ENCODE peak calls at places on chromosomes 3 and 15, in six cellular contexts. One of them, this sample, is unnamed.

GRCh38 chr3:43221076-43221475 is 65.3 kb upstream of the SNRK start:
- DNase-seq in BJ: no peak
- DNase-seq in CD4-positive, alpha-beta T cell: no peak
- DNase-seq in H1: no peak
- DNase-seq in glutamatergic neuron: no peak
- DNase-seq in GM12878: no peak
- DNase-seq in this sample: no peak

GRCh38 chr3:8494332-8494731 is 7.3 kb upstream of the LMCD1 start:
- DNase-seq in BJ: no peak
- DNase-seq in CD4-positive, alpha-beta T cell: no peak
- DNase-seq in H1: no peak
- DNase-seq in glutamatergic neuron: no peak
- DNase-seq in GM12878: no peak
- DNase-seq in this sample: no peak

GRCh38 chr3:131807822-131808221 is 227.0 kb downstream of the CPNE4 start:
- DNase-seq in BJ: no peak
- DNase-seq in CD4-positive, alpha-beta T cell: no peak
- DNase-seq in H1: no peak
- DNase-seq in glutamatergic neuron: no peak
- DNase-seq in GM12878: no peak
- DNase-seq in this sample: no peak

GRCh38 chr3:117853923-117854322 is 1144.3 kb downstream of the TUSC7 start:
- DNase-seq in BJ: peak
- DNase-seq in CD4-positive, alpha-beta T cell: no peak
- DNase-seq in H1: no peak
- DNase-seq in glutamatergic neuron: no peak
- DNase-seq in GM12878: no peak
- DNase-seq in this sample: no peak

GRCh38 chr3:48422272-48422671 is 7.6 kb downstream of the PLXNB1 start:
- DNase-seq in BJ: no peak
- DNase-seq in CD4-positive, alpha-beta T cell: no peak
- DNase-seq in H1: no peak
- DNase-seq in glutamatergic neuron: no peak
- DNase-seq in GM12878: no peak
- DNase-seq in this sample: no peak

GRCh38 chr3:102084712-102085111 is 235.4 kb downstream of the NFKBIZ start:
- DNase-seq in BJ: no peak
- DNase-seq in CD4-positive, alpha-beta T cell: no peak
- DNase-seq in H1: no peak
- DNase-seq in glutamatergic neuron: no peak
- DNase-seq in GM12878: no peak
- DNase-seq in this sample: no peak

GRCh38 chr3:43910750-43911149 is 220.0 kb downstream of the ABHD5 start:
- DNase-seq in BJ: no peak
- DNase-seq in CD4-positive, alpha-beta T cell: no peak
- DNase-seq in H1: no peak
- DNase-seq in glutamatergic neuron: no peak
- DNase-seq in GM12878: no peak
- DNase-seq in this sample: no peak

GRCh38 chr3:124288996-124289395 is 297.1 kb upstream of the ROPN1 start:
- DNase-seq in BJ: no peak
- DNase-seq in CD4-positive, alpha-beta T cell: no peak
- DNase-seq in H1: no peak
- DNase-seq in glutamatergic neuron: no peak
- DNase-seq in GM12878: no peak
- DNase-seq in this sample: no peak

GRCh38 chr15:67120839-67121540 is 55.6 kb downstream of the SMAD3 start:
- DNase-seq in BJ: no peak
- DNase-seq in CD4-positive, alpha-beta T cell: peak
- DNase-seq in H1: no peak
- DNase-seq in glutamatergic neuron: no peak
- DNase-seq in GM12878: peak
- DNase-seq in this sample: peak

GRCh38 chr3:114411811-114412803 is 118.3 kb downstream of the TIGIT start:
- DNase-seq in BJ: no peak
- DNase-seq in CD4-positive, alpha-beta T cell: no peak
- DNase-seq in H1: no peak
- DNase-seq in glutamatergic neuron: no peak
- DNase-seq in GM12878: no peak
- DNase-seq in this sample: no peak

GRCh38 chr3:34947849-34948248 is 691.5 kb upstream of the ARPP21 start:
- DNase-seq in BJ: peak
- DNase-seq in CD4-positive, alpha-beta T cell: no peak
- DNase-seq in H1: no peak
- DNase-seq in glutamatergic neuron: no peak
- DNase-seq in GM12878: no peak
- DNase-seq in this sample: no peak

GRCh38 chr3:58335432-58335947 is 2.8 kb downstream of the PXK start:
- DNase-seq in BJ: no peak
- DNase-seq in CD4-positive, alpha-beta T cell: no peak
- DNase-seq in H1: no peak
- DNase-seq in glutamatergic neuron: no peak
- DNase-seq in GM12878: no peak
- DNase-seq in this sample: no peak

GRCh38 chr3:60759439-60759838 is 491.8 kb downstream of the FHIT start:
- DNase-seq in BJ: no peak
- DNase-seq in CD4-positive, alpha-beta T cell: no peak
- DNase-seq in H1: no peak
- DNase-seq in glutamatergic neuron: no peak
- DNase-seq in GM12878: no peak
- DNase-seq in this sample: no peak

GRCh38 chr15:59792359-59792758 is 103.2 kb upstream of the BNIP2 start:
- DNase-seq in BJ: no peak
- DNase-seq in CD4-positive, alpha-beta T cell: peak
- DNase-seq in H1: no peak
- DNase-seq in glutamatergic neuron: no peak
- DNase-seq in GM12878: no peak
- DNase-seq in this sample: peak

GRCh38 chr15:45181491-45182285 is 6.1 kb downstream of the SHF start:
- DNase-seq in BJ: no peak
- DNase-seq in CD4-positive, alpha-beta T cell: no peak
- DNase-seq in H1: no peak
- DNase-seq in glutamatergic neuron: peak
- DNase-seq in GM12878: no peak
- DNase-seq in this sample: no peak

GRCh38 chr15:39515765-39516164 is 65.1 kb upstream of the THBS1 start:
- DNase-seq in BJ: no peak
- DNase-seq in CD4-positive, alpha-beta T cell: no peak
- DNase-seq in H1: no peak
- DNase-seq in glutamatergic neuron: no peak
- DNase-seq in GM12878: no peak
- DNase-seq in this sample: no peak

GRCh38 chr15:27492021-27492621 is 521.1 kb downstream of the GABRG3 start:
- DNase-seq in BJ: no peak
- DNase-seq in CD4-positive, alpha-beta T cell: no peak
- DNase-seq in H1: no peak
- DNase-seq in glutamatergic neuron: no peak
- DNase-seq in GM12878: no peak
- DNase-seq in this sample: no peak

GRCh38 chr15:75836953-75837321 is 6.3 kb upstream of the UBE2Q2 start:
- DNase-seq in BJ: peak
- DNase-seq in CD4-positive, alpha-beta T cell: peak
- DNase-seq in H1: no peak
- DNase-seq in glutamatergic neuron: no peak
- DNase-seq in GM12878: peak
- DNase-seq in this sample: no peak

GRCh38 chr15:48856947-48857346 is 21.0 kb upstream of the EID1 start:
- DNase-seq in BJ: no peak
- DNase-seq in CD4-positive, alpha-beta T cell: no peak
- DNase-seq in H1: no peak
- DNase-seq in glutamatergic neuron: no peak
- DNase-seq in GM12878: no peak
- DNase-seq in this sample: no peak

GRCh38 chr15:36982441-36982840 is 117.9 kb downstream of the MEIS2 start:
- DNase-seq in BJ: no peak
- DNase-seq in CD4-positive, alpha-beta T cell: no peak
- DNase-seq in H1: no peak
- DNase-seq in glutamatergic neuron: no peak
- DNase-seq in GM12878: no peak
- DNase-seq in this sample: no peak

GRCh38 chr3:148379763-148380162 is 317.9 kb upstream of the AGTR1 start:
- DNase-seq in BJ: no peak
- DNase-seq in CD4-positive, alpha-beta T cell: no peak
- DNase-seq in H1: no peak
- DNase-seq in glutamatergic neuron: no peak
- DNase-seq in GM12878: no peak
- DNase-seq in this sample: no peak

GRCh38 chr15:83698294-83698693 is 44.4 kb downstream of the ADAMTSL3 start:
- DNase-seq in BJ: no peak
- DNase-seq in CD4-positive, alpha-beta T cell: no peak
- DNase-seq in H1: no peak
- DNase-seq in glutamatergic neuron: no peak
- DNase-seq in GM12878: no peak
- DNase-seq in this sample: no peak

GRCh38 chr15:98384328-98385029 is 263.9 kb upstream of the IGF1R start:
- DNase-seq in BJ: no peak
- DNase-seq in CD4-positive, alpha-beta T cell: no peak
- DNase-seq in H1: no peak
- DNase-seq in glutamatergic neuron: no peak
- DNase-seq in GM12878: no peak
- DNase-seq in this sample: no peak

GRCh38 chr3:191528589-191528988 is 67.6 kb downstream of the PYDC2 start:
- DNase-seq in BJ: no peak
- DNase-seq in CD4-positive, alpha-beta T cell: no peak
- DNase-seq in H1: no peak
- DNase-seq in glutamatergic neuron: no peak
- DNase-seq in GM12878: no peak
- DNase-seq in this sample: no peak

GRCh38 chr15:23687143-23687470 is at the start of gene NDN:
- DNase-seq in BJ: no peak
- DNase-seq in CD4-positive, alpha-beta T cell: no peak
- DNase-seq in H1: peak
- DNase-seq in glutamatergic neuron: peak
- DNase-seq in GM12878: no peak
- DNase-seq in this sample: peak

GRCh38 chr15:35151782-35152181 is 66.7 kb upstream of the NANOGP8 start:
- DNase-seq in BJ: no peak
- DNase-seq in CD4-positive, alpha-beta T cell: no peak
- DNase-seq in H1: no peak
- DNase-seq in glutamatergic neuron: no peak
- DNase-seq in GM12878: no peak
- DNase-seq in this sample: no peak

GRCh38 chr15:25438601-25439455 is at the start of gene UBE3A:
- DNase-seq in BJ: peak
- DNase-seq in CD4-positive, alpha-beta T cell: peak
- DNase-seq in H1: peak
- DNase-seq in glutamatergic neuron: peak
- DNase-seq in GM12878: peak
- DNase-seq in this sample: peak
- TF ChIP-seq CTCF in BJ: peak
- TF ChIP-seq CTCF in CD4-positive, alpha-beta T cell: no peak
- TF ChIP-seq CTCF in H1: peak
- TF ChIP-seq CTCF in glutamatergic neuron: no peak
- TF ChIP-seq CTCF in GM12878: peak
- TF ChIP-seq CTCF in this sample: no peak

DNA sequence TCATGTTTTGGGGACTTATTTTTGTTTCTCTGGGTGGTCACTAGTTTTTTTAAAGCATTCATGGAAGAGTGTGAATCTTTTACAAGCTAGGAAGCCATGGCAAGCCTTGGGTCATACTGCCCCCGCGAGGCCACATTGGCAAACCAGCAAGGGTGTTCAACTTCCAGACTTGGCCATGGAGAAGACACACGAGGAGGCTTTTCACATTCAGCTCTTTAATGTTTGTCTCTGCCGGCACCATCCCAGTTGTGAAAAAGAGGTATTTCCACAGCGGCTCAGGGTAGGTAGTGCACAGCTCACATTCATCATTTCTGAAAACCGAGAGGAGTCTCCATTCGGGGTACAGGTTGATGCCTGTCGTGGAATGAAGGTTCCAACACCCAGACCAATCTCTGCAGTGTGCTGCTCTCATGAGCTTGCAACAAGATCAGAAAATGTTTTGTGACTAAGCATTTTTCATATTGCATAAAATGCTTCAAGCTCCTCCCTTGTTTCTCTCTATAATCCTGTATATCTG is 7.7 kb downstream of the CCR5 start:
- DNase-seq in BJ: no peak
- DNase-seq in CD4-positive, alpha-beta T cell: peak
- DNase-seq in H1: peak
- DNase-seq in glutamatergic neuron: peak
- DNase-seq in GM12878: no peak
- DNase-seq in this sample: peak
- TF ChIP-seq CTCF in BJ: peak
- TF ChIP-seq CTCF in CD4-positive, alpha-beta T cell: peak
- TF ChIP-seq CTCF in H1: peak
- TF ChIP-seq CTCF in glutamatergic neuron: peak
- TF ChIP-seq CTCF in GM12878: peak
- TF ChIP-seq CTCF in this sample: peak

GRCh38 chr3:161419555-161420333 is 48.4 kb upstream of the SPTSSB start:
- DNase-seq in BJ: no peak
- DNase-seq in CD4-positive, alpha-beta T cell: no peak
- DNase-seq in H1: no peak
- DNase-seq in glutamatergic neuron: no peak
- DNase-seq in GM12878: no peak
- DNase-seq in this sample: no peak

GRCh38 chr3:161415506-161416231 is 44.4 kb upstream of the SPTSSB start:
- DNase-seq in BJ: peak
- DNase-seq in CD4-positive, alpha-beta T cell: no peak
- DNase-seq in H1: no peak
- DNase-seq in glutamatergic neuron: no peak
- DNase-seq in GM12878: no peak
- DNase-seq in this sample: no peak

GRCh38 chr3:161423911-161424522 is 52.7 kb upstream of the SPTSSB start:
- DNase-seq in BJ: no peak
- DNase-seq in CD4-positive, alpha-beta T cell: no peak
- DNase-seq in H1: no peak
- DNase-seq in glutamatergic neuron: no peak
- DNase-seq in GM12878: no peak
- DNase-seq in this sample: no peak

GRCh38 chr3:161422171-161422693 is 50.9 kb upstream of the SPTSSB start:
- DNase-seq in BJ: no peak
- DNase-seq in CD4-positive, alpha-beta T cell: no peak
- DNase-seq in H1: no peak
- DNase-seq in glutamatergic neuron: no peak
- DNase-seq in GM12878: no peak
- DNase-seq in this sample: no peak

DNA sequence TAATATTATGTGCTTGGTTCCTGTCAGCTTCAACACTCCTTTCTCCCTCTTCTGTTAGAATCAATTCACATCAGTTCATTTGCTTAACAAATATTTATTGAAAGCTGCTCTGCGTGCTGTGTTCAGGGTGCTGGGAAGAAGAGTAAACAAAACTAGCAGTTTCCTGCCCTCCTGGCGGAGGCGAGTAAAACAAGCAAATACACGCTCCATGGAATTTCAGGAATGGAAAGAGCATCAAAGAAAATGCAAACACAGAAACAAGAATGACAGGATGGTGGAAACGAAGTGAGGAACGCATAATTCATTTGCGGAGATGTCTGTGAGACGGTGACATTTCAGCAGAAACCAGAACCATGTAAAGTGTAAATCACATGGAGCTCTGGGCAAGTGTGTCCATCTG is 49.4 kb upstream of the SPTSSB start:
- DNase-seq in BJ: no peak
- DNase-seq in CD4-positive, alpha-beta T cell: no peak
- DNase-seq in H1: no peak
- DNase-seq in glutamatergic neuron: no peak
- DNase-seq in GM12878: no peak
- DNase-seq in this sample: no peak
- TF ChIP-seq CTCF in BJ: no peak
- TF ChIP-seq CTCF in CD4-positive, alpha-beta T cell: no peak
- TF ChIP-seq CTCF in H1: no peak
- TF ChIP-seq CTCF in glutamatergic neuron: no peak
- TF ChIP-seq CTCF in GM12878: no peak
- TF ChIP-seq CTCF in this sample: no peak

GRCh38 chr15:70197318-70197944 is 99.7 kb upstream of the TLE3 start:
- DNase-seq in BJ: no peak
- DNase-seq in CD4-positive, alpha-beta T cell: no peak
- DNase-seq in H1: no peak
- DNase-seq in glutamatergic neuron: no peak
- DNase-seq in GM12878: no peak
- DNase-seq in this sample: no peak
- TF ChIP-seq CTCF in BJ: no peak
- TF ChIP-seq CTCF in CD4-positive, alpha-beta T cell: no peak
- TF ChIP-seq CTCF in H1: no peak
- TF ChIP-seq CTCF in glutamatergic neuron: no peak
- TF ChIP-seq CTCF in GM12878: no peak
- TF ChIP-seq CTCF in this sample: no peak